ENCODE peak calls at places on chromosomes 2 and 18, in five cellular contexts. One of them, this sample, is unnamed.

GRCh38 chr2:217897091-217897715 is 105.6 kb downstream of the TNS1 start:
- DNase-seq in K562: no peak
- DNase-seq in HCT116: no peak
- DNase-seq in GM23338: no peak
- DNase-seq in Panc1: no peak
- DNase-seq in this sample: no peak

GRCh38 chr2:118477111-118477517 is 370.3 kb downstream of the EN1 start:
- DNase-seq in K562: no peak
- DNase-seq in HCT116: no peak
- DNase-seq in GM23338: no peak
- DNase-seq in Panc1: no peak
- DNase-seq in this sample: no peak

GRCh38 chr2:219331560-219332213 is 857 bp downstream of the RESP18 start:
- DNase-seq in K562: peak
- DNase-seq in HCT116: no peak
- DNase-seq in GM23338: peak
- DNase-seq in Panc1: no peak
- DNase-seq in this sample: no peak

GRCh38 chr2:234027646-234028045 is 22.9 kb upstream of the SPP2 start:
- DNase-seq in K562: no peak
- DNase-seq in HCT116: no peak
- DNase-seq in GM23338: no peak
- DNase-seq in Panc1: no peak
- DNase-seq in this sample: no peak

GRCh38 chr2:16206191-16206944 is 266.0 kb downstream of the MYCN start:
- DNase-seq in K562: no peak
- DNase-seq in HCT116: no peak
- DNase-seq in GM23338: no peak
- DNase-seq in Panc1: no peak
- DNase-seq in this sample: no peak

GRCh38 chr2:10469955-10470568 is 21.9 kb upstream of the ODC1 start:
- DNase-seq in K562: no peak
- DNase-seq in HCT116: no peak
- DNase-seq in GM23338: no peak
- DNase-seq in Panc1: no peak
- DNase-seq in this sample: no peak

GRCh38 chr18:43596106-43596712 is 318.9 kb upstream of the SYT4 start:
- DNase-seq in K562: peak
- DNase-seq in HCT116: no peak
- DNase-seq in GM23338: no peak
- DNase-seq in Panc1: peak
- DNase-seq in this sample: no peak

GRCh38 chr18:49237031-49237430 is 223.4 kb downstream of the DYM start:
- DNase-seq in K562: no peak
- DNase-seq in HCT116: no peak
- DNase-seq in GM23338: no peak
- DNase-seq in Panc1: no peak
- DNase-seq in this sample: no peak

GRCh38 chr2:3612639-3613523 is 18.0 kb downstream of the COLEC11 start:
- DNase-seq in K562: no peak
- DNase-seq in HCT116: no peak
- DNase-seq in GM23338: no peak
- DNase-seq in Panc1: no peak
- DNase-seq in this sample: no peak

GRCh38 chr2:143758629-143759330 is 629.6 kb downstream of the ARHGAP15 start:
- DNase-seq in K562: no peak
- DNase-seq in HCT116: no peak
- DNase-seq in GM23338: peak
- DNase-seq in Panc1: no peak
- DNase-seq in this sample: no peak

GRCh38 chr2:107635883-107636282 is 190.8 kb upstream of the RGPD4 start:
- DNase-seq in K562: no peak
- DNase-seq in HCT116: no peak
- DNase-seq in GM23338: no peak
- DNase-seq in Panc1: no peak
- DNase-seq in this sample: no peak

GRCh38 chr2:51344886-51345285 is 313.0 kb upstream of the NRXN1 start:
- DNase-seq in K562: no peak
- DNase-seq in HCT116: no peak
- DNase-seq in GM23338: no peak
- DNase-seq in Panc1: no peak
- DNase-seq in this sample: no peak

GRCh38 chr2:73862987-73863386 is 29.8 kb upstream of the ACTG2 start:
- DNase-seq in K562: no peak
- DNase-seq in HCT116: no peak
- DNase-seq in GM23338: no peak
- DNase-seq in Panc1: no peak
- DNase-seq in this sample: no peak

GRCh38 chr18:7918696-7919095 is 351.6 kb downstream of the PTPRM start:
- DNase-seq in K562: no peak
- DNase-seq in HCT116: no peak
- DNase-seq in GM23338: no peak
- DNase-seq in Panc1: no peak
- DNase-seq in this sample: no peak

GRCh38 chr18:12121175-12122095 is 27.8 kb downstream of the ANKRD62 start:
- DNase-seq in K562: peak
- DNase-seq in HCT116: peak
- DNase-seq in GM23338: peak
- DNase-seq in Panc1: no peak
- DNase-seq in this sample: no peak

GRCh38 chr18:67428148-67428547 is 88.4 kb downstream of the DSEL start:
- DNase-seq in K562: no peak
- DNase-seq in HCT116: no peak
- DNase-seq in GM23338: no peak
- DNase-seq in Panc1: no peak
- DNase-seq in this sample: no peak

GRCh38 chr2:48693645-48694044 is 61.9 kb downstream of the LHCGR start:
- DNase-seq in K562: no peak
- DNase-seq in HCT116: no peak
- DNase-seq in GM23338: peak
- DNase-seq in Panc1: no peak
- DNase-seq in this sample: no peak

GRCh38 chr2:172011814-172012580 is 12.2 kb downstream of the METAP1D start:
- DNase-seq in K562: no peak
- DNase-seq in HCT116: no peak
- DNase-seq in GM23338: no peak
- DNase-seq in Panc1: no peak
- DNase-seq in this sample: no peak

GRCh38 chr2:105038383-105039061 is 653 bp downstream of the MRPS9 start:
- DNase-seq in K562: no peak
- DNase-seq in HCT116: peak
- DNase-seq in GM23338: peak
- DNase-seq in Panc1: peak
- DNase-seq in this sample: no peak

GRCh38 chr2:224221455-224221913 is 180.4 kb downstream of the FAM124B start:
- DNase-seq in K562: no peak
- DNase-seq in HCT116: no peak
- DNase-seq in GM23338: peak
- DNase-seq in Panc1: no peak
- DNase-seq in this sample: no peak

GRCh38 chr2:75716406-75716805 is 5.7 kb upstream of the GCFC2 start:
- DNase-seq in K562: no peak
- DNase-seq in HCT116: no peak
- DNase-seq in GM23338: no peak
- DNase-seq in Panc1: no peak
- DNase-seq in this sample: no peak

GRCh38 chr2:120110062-120110362 is 97.1 kb downstream of the EPB41L5 start:
- DNase-seq in K562: no peak
- DNase-seq in HCT116: no peak
- DNase-seq in GM23338: no peak
- DNase-seq in Panc1: no peak
- DNase-seq in this sample: no peak
- TF ChIP-seq REST in K562: no peak
- TF ChIP-seq REST in HCT116: no peak
- TF ChIP-seq REST in GM23338: no peak
- TF ChIP-seq REST in Panc1: no peak
- TF ChIP-seq REST in this sample: no peak

GRCh38 chr2:47158576-47158975 is 3.5 kb upstream of the STPG4 start:
- DNase-seq in K562: no peak
- DNase-seq in HCT116: no peak
- DNase-seq in GM23338: no peak
- DNase-seq in Panc1: no peak
- DNase-seq in this sample: no peak
- TF ChIP-seq POLR2AphosphoS5 in K562: no peak
- TF ChIP-seq POLR2AphosphoS5 in HCT116: no peak
- TF ChIP-seq POLR2AphosphoS5 in GM23338: no peak
- TF ChIP-seq POLR2AphosphoS5 in Panc1: peak
- TF ChIP-seq POLR2AphosphoS5 in this sample: no peak

GRCh38 chr18:79825913-79826312 is 28.2 kb downstream of the KCNG2 start:
- DNase-seq in K562: no peak
- DNase-seq in HCT116: no peak
- DNase-seq in GM23338: no peak
- DNase-seq in Panc1: no peak
- DNase-seq in this sample: no peak

GRCh38 chr18:79826966-79827365 is 29.2 kb downstream of the KCNG2 start:
- DNase-seq in K562: no peak
- DNase-seq in HCT116: no peak
- DNase-seq in GM23338: peak
- DNase-seq in Panc1: no peak
- DNase-seq in this sample: no peak

GRCh38 chr18:79819064-79819725 is 21.5 kb downstream of the KCNG2 start:
- DNase-seq in K562: no peak
- DNase-seq in HCT116: no peak
- DNase-seq in GM23338: no peak
- DNase-seq in Panc1: no peak
- DNase-seq in this sample: no peak

GRCh38 chr18:79819951-79820351 is 22.2 kb downstream of the KCNG2 start:
- DNase-seq in K562: no peak
- DNase-seq in HCT116: no peak
- DNase-seq in GM23338: no peak
- DNase-seq in Panc1: no peak
- DNase-seq in this sample: peak

GRCh38 chr18:79823120-79823519 is 25.4 kb downstream of the KCNG2 start:
- DNase-seq in K562: no peak
- DNase-seq in HCT116: no peak
- DNase-seq in GM23338: no peak
- DNase-seq in Panc1: no peak
- DNase-seq in this sample: peak
- TF ChIP-seq REST in K562: no peak
- TF ChIP-seq REST in HCT116: no peak
- TF ChIP-seq REST in GM23338: no peak
- TF ChIP-seq REST in Panc1: no peak
- TF ChIP-seq REST in this sample: no peak

DNA sequence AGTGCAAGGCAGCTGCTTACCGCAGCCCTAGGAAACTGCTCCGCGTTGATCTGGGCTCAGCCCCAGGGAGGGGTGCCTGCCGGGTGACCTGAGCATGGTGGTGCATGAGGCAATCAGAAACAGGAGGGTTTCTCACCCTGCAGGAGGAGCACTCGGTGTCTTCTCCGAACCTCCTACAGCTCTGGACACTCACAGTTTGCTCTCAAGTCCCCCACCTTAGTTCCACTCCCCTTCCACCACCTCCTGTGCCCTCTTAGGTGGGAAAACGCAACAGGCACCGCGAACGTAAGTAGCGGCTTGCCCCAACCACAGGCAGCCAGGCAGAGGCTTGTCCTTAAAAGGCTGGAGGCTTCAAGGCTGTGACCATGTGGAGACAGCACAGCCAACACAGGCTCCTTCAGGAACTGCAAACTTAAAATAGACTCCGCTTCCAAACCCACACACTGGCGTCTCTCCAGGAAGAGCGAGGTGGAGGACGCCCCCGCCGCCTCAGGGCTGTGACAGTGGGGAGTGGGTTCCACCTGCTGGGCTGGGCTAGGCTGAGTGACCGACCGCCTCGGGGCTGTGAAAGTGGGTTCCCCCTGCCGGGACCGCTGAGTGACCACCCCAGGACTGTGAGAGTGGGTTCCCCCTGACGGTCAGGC is 71.6 kb downstream of the NDUFA10 start:
- DNase-seq in K562: no peak
- DNase-seq in HCT116: no peak
- DNase-seq in GM23338: no peak
- DNase-seq in Panc1: no peak
- DNase-seq in this sample: no peak
- TF ChIP-seq POLR2AphosphoS5 in K562: no peak
- TF ChIP-seq POLR2AphosphoS5 in HCT116: no peak
- TF ChIP-seq POLR2AphosphoS5 in GM23338: no peak
- TF ChIP-seq POLR2AphosphoS5 in Panc1: no peak
- TF ChIP-seq POLR2AphosphoS5 in this sample: no peak

DNA sequence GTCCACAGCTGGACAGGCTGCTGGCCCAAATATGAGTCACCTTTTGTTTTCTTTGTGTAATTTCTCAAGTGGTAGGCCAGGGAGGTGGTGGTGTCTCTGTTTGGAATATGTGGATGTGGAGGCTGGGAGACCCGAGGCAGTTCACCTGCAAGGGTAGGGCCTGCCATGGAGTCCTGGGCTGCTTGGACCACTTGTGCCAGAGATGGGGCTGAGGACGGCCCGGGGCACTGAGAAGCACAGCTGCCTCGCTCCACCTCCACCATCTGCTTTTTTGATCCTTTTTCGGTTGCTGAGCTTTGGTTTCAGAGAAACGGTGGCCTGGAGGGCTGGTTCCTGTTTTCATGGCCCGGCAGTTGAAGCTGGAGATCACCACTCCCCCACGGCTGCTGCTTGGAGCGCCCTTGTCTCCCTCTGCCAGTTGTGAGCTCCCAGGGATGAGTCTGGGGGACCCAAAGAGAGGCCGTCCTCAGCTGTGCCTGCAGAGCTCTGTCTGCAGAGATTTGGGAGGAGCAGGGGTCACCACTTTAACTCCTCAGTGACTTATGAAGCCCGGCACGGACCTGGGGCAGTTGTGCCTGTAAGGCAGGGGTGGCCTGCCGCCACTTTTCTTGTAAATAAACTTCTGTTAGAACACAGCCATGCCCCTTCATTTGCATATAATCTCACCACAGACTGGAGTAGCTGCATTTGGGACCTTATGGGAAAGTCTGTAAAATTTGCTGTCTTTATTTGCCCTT is 67.6 kb upstream of the MCFD2 start:
- DNase-seq in K562: peak
- DNase-seq in HCT116: no peak
- DNase-seq in GM23338: no peak
- DNase-seq in Panc1: no peak
- DNase-seq in this sample: peak
- TF ChIP-seq REST in K562: no peak
- TF ChIP-seq REST in HCT116: no peak
- TF ChIP-seq REST in GM23338: no peak
- TF ChIP-seq REST in Panc1: no peak
- TF ChIP-seq REST in this sample: no peak

DNA sequence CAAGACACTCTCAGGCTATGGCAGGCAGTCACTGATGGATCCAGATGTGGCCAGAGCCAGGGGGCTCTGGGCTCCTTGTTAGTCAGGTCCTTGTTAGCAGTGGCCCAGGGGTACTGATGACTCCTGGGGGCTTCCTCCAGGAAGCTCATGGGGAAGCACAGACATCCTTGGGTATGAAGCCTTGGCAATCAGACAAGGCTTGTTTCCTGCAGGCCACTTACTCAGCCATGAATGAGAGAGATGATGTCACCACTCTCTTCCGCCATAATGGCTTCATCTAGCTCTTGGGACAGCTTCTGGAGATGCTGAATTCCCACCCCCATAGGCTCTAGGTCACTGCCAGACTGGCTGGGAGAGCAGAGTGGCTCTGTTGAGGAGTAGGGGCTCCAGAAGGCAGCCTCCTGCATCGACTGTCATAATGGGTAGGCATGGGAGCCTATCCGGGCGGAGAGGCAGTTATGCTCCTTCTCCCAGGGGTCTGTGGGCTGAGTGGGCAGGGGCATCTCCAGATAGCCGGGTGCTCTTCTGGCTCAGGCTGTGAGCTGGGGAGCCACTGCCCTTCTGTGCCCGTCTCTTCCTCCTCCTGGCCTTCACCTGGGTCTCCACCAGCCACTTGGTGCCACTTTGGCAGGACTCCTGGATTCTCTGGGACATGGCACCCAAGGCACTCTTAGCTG is 40.2 kb upstream of the BMPR2 start:
- DNase-seq in K562: no peak
- DNase-seq in HCT116: no peak
- DNase-seq in GM23338: no peak
- DNase-seq in Panc1: no peak
- DNase-seq in this sample: no peak
- TF ChIP-seq POLR2AphosphoS5 in K562: no peak
- TF ChIP-seq POLR2AphosphoS5 in HCT116: no peak
- TF ChIP-seq POLR2AphosphoS5 in GM23338: no peak
- TF ChIP-seq POLR2AphosphoS5 in Panc1: no peak
- TF ChIP-seq POLR2AphosphoS5 in this sample: no peak

This sample was measured in HL-60.